ENCODE peak calls at places on chromosome 21, in four cellular contexts. F is astrocyte of the spinal cord, K is fibroblast of mammary gland, G is dorsolateral prefrontal cortex. N is an unnamed sample.

GRCh38 chr21:17446737-17447136 is 66.1 kb upstream of the CXADR start:
- DNase-seq in F (no peak), K (no peak), G (no peak), N (no peak)

GRCh38 chr21:14945176-14945575 is 119.6 kb downstream of the NRIP1 start:
- DNase-seq in F (no peak), K (no peak), G (no peak), N (no peak)

GRCh38 chr21:46124926-46125845 is 27.3 kb downstream of the COL6A2 start:
- DNase-seq in F (no peak), K (peak), G (no peak), N (no peak)

GRCh38 chr21:32325706-32326105 is 27.1 kb downstream of the MRAP start:
- DNase-seq in F (no peak), K (no peak), G (peak), N (no peak)

GRCh38 chr21:41892726-41893125 is 13.6 kb upstream of the PRDM15 start:
- DNase-seq in F (no peak), K (no peak), G (no peak), N (no peak)

GRCh38 chr21:35768187-35768586 is 292.1 kb downstream of the SETD4 start:
- DNase-seq in F (no peak), K (no peak), G (no peak), N (no peak)

GRCh38 chr21:23218667-23219066 is 2220.5 kb downstream of the NCAM2 start:
- DNase-seq in F (no peak), K (no peak), G (no peak), N (no peak)

GRCh38 chr21:15192243-15192642 is 127.4 kb upstream of the NRIP1 start:
- DNase-seq in F (no peak), K (peak), G (no peak), N (peak)

GRCh38 chr21:42571391-42572150 is 57.9 kb downstream of the SLC37A1 start:
- DNase-seq in F (no peak), K (no peak), G (peak), N (no peak)

DNA sequence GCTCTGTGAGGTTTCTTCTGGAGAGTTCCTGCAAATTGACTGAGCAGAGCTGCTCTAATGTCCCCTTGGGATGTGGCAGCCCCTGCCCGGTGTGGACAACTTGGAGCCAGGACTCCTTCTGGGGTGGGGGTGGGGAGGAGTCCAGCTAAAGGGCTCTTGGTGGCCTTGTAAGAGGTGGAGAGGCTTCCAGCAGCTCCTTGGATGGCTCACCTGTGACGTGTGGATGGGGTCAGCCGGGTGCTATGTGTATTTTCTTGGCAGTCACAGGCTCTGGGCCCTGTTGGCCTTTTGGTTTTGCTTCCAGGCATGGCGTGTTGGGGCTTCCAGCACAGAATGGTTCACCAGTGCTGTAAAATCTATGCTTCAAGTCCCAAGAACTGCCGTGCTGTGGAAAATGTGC is 38.2 kb downstream of the TRAPPC10 start:
- DNase-seq in F (no peak), K (no peak), G (no peak), N (no peak)
- TF ChIP-seq CTCF in F (no peak), K (no peak), G (no peak), N (no peak)

GRCh38 chr21:38326429-38326828 is 69.6 kb downstream of the KCNJ15 start:
- DNase-seq in F (no peak), K (no peak), G (no peak), N (no peak)
- H3K4me3 ChIP-seq in F (no peak), K (no peak), G (no peak), N (no peak)

GRCh38 chr21:44929799-44930542 is 9.3 kb upstream of the ITGB2 start:
- DNase-seq in F (no peak), K (no peak), G (no peak), N (no peak)

GRCh38 chr21:44926364-44927101 is 5.8 kb upstream of the ITGB2 start:
- DNase-seq in F (no peak), K (peak), G (no peak), N (no peak)

GRCh38 chr21:44929242-44929798 is 8.6 kb upstream of the ITGB2 start:
- DNase-seq in F (no peak), K (no peak), G (no peak), N (no peak)

GRCh38 chr21:44927259-44927586 is 6.5 kb upstream of the ITGB2 start:
- DNase-seq in F (no peak), K (no peak), G (no peak), N (no peak)

GRCh38 chr21:44927587-44928461 is 7.1 kb upstream of the ITGB2 start:
- DNase-seq in F (peak), K (peak), G (no peak), N (peak)
- TF ChIP-seq CTCF in F (no peak), K (peak), G (no peak), N (no peak)

GRCh38 chr21:36859744-36860501 is 106.5 kb downstream of the HLCS start:
- DNase-seq in F (peak), K (peak), G (no peak), N (peak)

GRCh38 chr21:36861924-36862323 is 104.5 kb downstream of the HLCS start:
- DNase-seq in F (no peak), K (no peak), G (no peak), N (no peak)

GRCh38 chr21:36861595-36861883 is 104.9 kb downstream of the HLCS start:
- DNase-seq in F (no peak), K (no peak), G (no peak), N (no peak)

GRCh38 chr21:36863260-36863659 is 103.2 kb downstream of the HLCS start:
- DNase-seq in F (no peak), K (no peak), G (no peak), N (no peak)

GRCh38 chr21:36860736-36861594 is 105.5 kb downstream of the HLCS start:
- DNase-seq in F (peak), K (no peak), G (no peak), N (peak)
- H3K4me3 ChIP-seq in F (no peak), K (no peak), G (no peak), N (no peak)

GRCh38 chr21:24590261-24590660 is 1017.0 kb downstream of the MRPL39 start:
- DNase-seq in F (no peak), K (no peak), G (no peak), N (no peak)

GRCh38 chr21:24594082-24594481 is 1013.2 kb downstream of the MRPL39 start:
- DNase-seq in F (no peak), K (no peak), G (no peak), N (no peak)
- TF ChIP-seq CTCF in F (no peak), K (no peak), G (no peak), N (no peak)